ENCODE peak calls at places on chromosomes 7 and 10, in six cellular contexts. One of them, this sample, is unnamed. For H3K9me3, the result is how much of the 10 kb centered on the place peaks cover.

GRCh38 chr10:103273026-103273425 is 3.9 kb upstream of the INA start:
- DNase-seq in CD4-positive, alpha-beta memory T cell: no peak
- DNase-seq in aorta: peak
- DNase-seq in PC-3: peak
- DNase-seq in esophagus squamous epithelium: no peak
- DNase-seq in mammary epithelial cell: peak
- DNase-seq in this sample: no peak

GRCh38 chr10:123808873-123809272 is 82.7 kb downstream of the CPXM2 start:
- DNase-seq in CD4-positive, alpha-beta memory T cell: no peak
- DNase-seq in aorta: no peak
- DNase-seq in PC-3: peak
- DNase-seq in esophagus squamous epithelium: no peak
- DNase-seq in mammary epithelial cell: peak
- DNase-seq in this sample: no peak

GRCh38 chr7:100111914-100112313 is 7.2 kb downstream of the TAF6 start:
- DNase-seq in CD4-positive, alpha-beta memory T cell: no peak
- DNase-seq in aorta: no peak
- DNase-seq in PC-3: no peak
- DNase-seq in esophagus squamous epithelium: no peak
- DNase-seq in mammary epithelial cell: no peak
- DNase-seq in this sample: no peak

GRCh38 chr10:12510566-12510965 is 161.2 kb downstream of the CAMK1D start:
- DNase-seq in CD4-positive, alpha-beta memory T cell: no peak
- DNase-seq in aorta: no peak
- DNase-seq in PC-3: peak
- DNase-seq in esophagus squamous epithelium: no peak
- DNase-seq in mammary epithelial cell: no peak
- DNase-seq in this sample: no peak

GRCh38 chr7:146654048-146654447 is 537.4 kb downstream of the CNTNAP2 start:
- DNase-seq in CD4-positive, alpha-beta memory T cell: no peak
- DNase-seq in aorta: no peak
- DNase-seq in PC-3: no peak
- DNase-seq in esophagus squamous epithelium: no peak
- DNase-seq in mammary epithelial cell: no peak
- DNase-seq in this sample: no peak

GRCh38 chr10:62083868-62084267 is 182.4 kb downstream of the ARID5B start:
- DNase-seq in CD4-positive, alpha-beta memory T cell: no peak
- DNase-seq in aorta: peak
- DNase-seq in PC-3: peak
- DNase-seq in esophagus squamous epithelium: no peak
- DNase-seq in mammary epithelial cell: peak
- DNase-seq in this sample: no peak

GRCh38 chr7:144936314-144936713 is 100.5 kb upstream of the TPK1 start:
- DNase-seq in CD4-positive, alpha-beta memory T cell: no peak
- DNase-seq in aorta: no peak
- DNase-seq in PC-3: no peak
- DNase-seq in esophagus squamous epithelium: no peak
- DNase-seq in mammary epithelial cell: no peak
- DNase-seq in this sample: no peak

GRCh38 chr7:137093198-137093597 is 224.7 kb downstream of the CHRM2 start:
- DNase-seq in CD4-positive, alpha-beta memory T cell: no peak
- DNase-seq in aorta: no peak
- DNase-seq in PC-3: no peak
- DNase-seq in esophagus squamous epithelium: no peak
- DNase-seq in mammary epithelial cell: no peak
- DNase-seq in this sample: no peak

GRCh38 chr10:49396666-49396999 is 744 bp upstream of the DRGX start:
- DNase-seq in CD4-positive, alpha-beta memory T cell: no peak
- DNase-seq in aorta: no peak
- DNase-seq in PC-3: no peak
- DNase-seq in esophagus squamous epithelium: no peak
- DNase-seq in mammary epithelial cell: no peak
- DNase-seq in this sample: no peak

GRCh38 chr10:110862961-110863360 is 8.8 kb upstream of the PDCD4 start:
- DNase-seq in CD4-positive, alpha-beta memory T cell: no peak
- DNase-seq in aorta: no peak
- DNase-seq in PC-3: no peak
- DNase-seq in esophagus squamous epithelium: no peak
- DNase-seq in mammary epithelial cell: no peak
- DNase-seq in this sample: no peak

GRCh38 chr7:71594746-71595145 is 462.8 kb downstream of the GALNT17 start:
- DNase-seq in CD4-positive, alpha-beta memory T cell: no peak
- DNase-seq in aorta: no peak
- DNase-seq in PC-3: no peak
- DNase-seq in esophagus squamous epithelium: no peak
- DNase-seq in mammary epithelial cell: no peak
- DNase-seq in this sample: no peak

GRCh38 chr10:89078729-89079672 is 88.4 kb downstream of the FAS start:
- DNase-seq in CD4-positive, alpha-beta memory T cell: no peak
- DNase-seq in aorta: no peak
- DNase-seq in PC-3: no peak
- DNase-seq in esophagus squamous epithelium: no peak
- DNase-seq in mammary epithelial cell: no peak
- DNase-seq in this sample: no peak

GRCh38 chr10:109919224-109919623 is 4.1 kb downstream of the XPNPEP1 start:
- DNase-seq in CD4-positive, alpha-beta memory T cell: no peak
- DNase-seq in aorta: no peak
- DNase-seq in PC-3: peak
- DNase-seq in esophagus squamous epithelium: no peak
- DNase-seq in mammary epithelial cell: no peak
- DNase-seq in this sample: no peak

GRCh38 chr7:38978474-38978873 is 765 bp downstream of the POU6F2 start:
- DNase-seq in CD4-positive, alpha-beta memory T cell: no peak
- DNase-seq in aorta: no peak
- DNase-seq in PC-3: no peak
- DNase-seq in esophagus squamous epithelium: no peak
- DNase-seq in mammary epithelial cell: no peak
- DNase-seq in this sample: no peak

GRCh38 chr7:20197837-20198236 is 19.3 kb downstream of the MACC1 start:
- DNase-seq in CD4-positive, alpha-beta memory T cell: no peak
- DNase-seq in aorta: no peak
- DNase-seq in PC-3: peak
- DNase-seq in esophagus squamous epithelium: no peak
- DNase-seq in mammary epithelial cell: no peak
- DNase-seq in this sample: no peak

GRCh38 chr7:78141533-78142281 is 343.1 kb downstream of the PHTF2 start:
- DNase-seq in CD4-positive, alpha-beta memory T cell: no peak
- DNase-seq in aorta: no peak
- DNase-seq in PC-3: no peak
- DNase-seq in esophagus squamous epithelium: no peak
- DNase-seq in mammary epithelial cell: no peak
- DNase-seq in this sample: no peak

GRCh38 chr7:38940774-38941173 is 31.8 kb upstream of the VPS41 start:
- DNase-seq in CD4-positive, alpha-beta memory T cell: no peak
- DNase-seq in aorta: no peak
- DNase-seq in PC-3: no peak
- DNase-seq in esophagus squamous epithelium: no peak
- DNase-seq in mammary epithelial cell: no peak
- DNase-seq in this sample: no peak

GRCh38 chr10:73597346-73597745 is 6.2 kb upstream of the USP54 start:
- DNase-seq in CD4-positive, alpha-beta memory T cell: no peak
- DNase-seq in aorta: no peak
- DNase-seq in PC-3: peak
- DNase-seq in esophagus squamous epithelium: no peak
- DNase-seq in mammary epithelial cell: peak
- DNase-seq in this sample: no peak

GRCh38 chr7:100801833-100802568 is 25.3 kb downstream of the EPHB4 start:
- DNase-seq in CD4-positive, alpha-beta memory T cell: no peak
- DNase-seq in aorta: no peak
- DNase-seq in PC-3: peak
- DNase-seq in esophagus squamous epithelium: no peak
- DNase-seq in mammary epithelial cell: peak
- DNase-seq in this sample: no peak

GRCh38 chr7:76282344-76283253 is 19.9 kb upstream of the HSPB1 start:
- DNase-seq in CD4-positive, alpha-beta memory T cell: no peak
- DNase-seq in aorta: peak
- DNase-seq in PC-3: no peak
- DNase-seq in esophagus squamous epithelium: no peak
- DNase-seq in mammary epithelial cell: no peak
- DNase-seq in this sample: peak

GRCh38 chr10:119443970-119444660 is 98.4 kb downstream of the RGS10 start:
- DNase-seq in CD4-positive, alpha-beta memory T cell: no peak
- DNase-seq in aorta: peak
- DNase-seq in PC-3: no peak
- DNase-seq in esophagus squamous epithelium: no peak
- DNase-seq in mammary epithelial cell: no peak
- DNase-seq in this sample: no peak

GRCh38 chr7:151681726-151682125 is 162.0 kb upstream of the RHEB start:
- DNase-seq in CD4-positive, alpha-beta memory T cell: no peak
- DNase-seq in aorta: no peak
- DNase-seq in PC-3: no peak
- DNase-seq in esophagus squamous epithelium: no peak
- DNase-seq in mammary epithelial cell: no peak
- DNase-seq in this sample: no peak

GRCh38 chr7:111499027-111499426 is 63.3 kb downstream of the IMMP2L start:
- DNase-seq in CD4-positive, alpha-beta memory T cell: no peak
- DNase-seq in aorta: no peak
- DNase-seq in PC-3: peak
- DNase-seq in esophagus squamous epithelium: no peak
- DNase-seq in mammary epithelial cell: peak
- DNase-seq in this sample: no peak

GRCh38 chr10:102371295-102371694 is 24.2 kb upstream of the NFKB2 start:
- DNase-seq in CD4-positive, alpha-beta memory T cell: no peak
- DNase-seq in aorta: no peak
- DNase-seq in PC-3: no peak
- DNase-seq in esophagus squamous epithelium: no peak
- DNase-seq in mammary epithelial cell: no peak
- DNase-seq in this sample: no peak

GRCh38 chr10:30352377-30352776 is 3.3 kb upstream of the MTPAP start:
- DNase-seq in CD4-positive, alpha-beta memory T cell: no peak
- DNase-seq in aorta: no peak
- DNase-seq in PC-3: no peak
- DNase-seq in esophagus squamous epithelium: no peak
- DNase-seq in mammary epithelial cell: no peak
- DNase-seq in this sample: no peak

GRCh38 chr7:20441886-20442505 is 111.3 kb downstream of the ITGB8 start:
- DNase-seq in CD4-positive, alpha-beta memory T cell: no peak
- DNase-seq in aorta: no peak
- DNase-seq in PC-3: peak
- DNase-seq in esophagus squamous epithelium: no peak
- DNase-seq in mammary epithelial cell: peak
- DNase-seq in this sample: no peak

GRCh38 chr7:78020131-78020873 is 221.7 kb downstream of the PHTF2 start:
- DNase-seq in CD4-positive, alpha-beta memory T cell: peak
- DNase-seq in aorta: no peak
- DNase-seq in PC-3: peak
- DNase-seq in esophagus squamous epithelium: no peak
- DNase-seq in mammary epithelial cell: peak
- DNase-seq in this sample: no peak

GRCh38 chr10:92846819-92847184 is 1.5 kb upstream of the EXOC6 start:
- DNase-seq in CD4-positive, alpha-beta memory T cell: no peak
- DNase-seq in aorta: no peak
- DNase-seq in PC-3: no peak
- DNase-seq in esophagus squamous epithelium: no peak
- DNase-seq in mammary epithelial cell: no peak
- DNase-seq in this sample: no peak

GRCh38 chr10:101089520-101090299 is 27.9 kb downstream of the KAZALD1 start:
- DNase-seq in CD4-positive, alpha-beta memory T cell: no peak
- DNase-seq in aorta: no peak
- DNase-seq in PC-3: peak
- DNase-seq in esophagus squamous epithelium: no peak
- DNase-seq in mammary epithelial cell: no peak
- DNase-seq in this sample: no peak

GRCh38 chr7:6293202-6293601 is 20.8 kb upstream of the CYTH3 start:
- DNase-seq in CD4-positive, alpha-beta memory T cell: no peak
- DNase-seq in aorta: no peak
- DNase-seq in PC-3: no peak
- DNase-seq in esophagus squamous epithelium: no peak
- DNase-seq in mammary epithelial cell: no peak
- DNase-seq in this sample: no peak
- H3K9me3 ChIP-seq in CD4-positive, alpha-beta memory T cell: under half
- H3K9me3 ChIP-seq in aorta: under half
- H3K9me3 ChIP-seq in PC-3: under half
- H3K9me3 ChIP-seq in esophagus squamous epithelium: under half
- H3K9me3 ChIP-seq in mammary epithelial cell: under half
- H3K9me3 ChIP-seq in this sample: under half

GRCh38 chr7:22348379-22348778 is 8.6 kb downstream of the RAPGEF5 start:
- DNase-seq in CD4-positive, alpha-beta memory T cell: no peak
- DNase-seq in aorta: no peak
- DNase-seq in PC-3: peak
- DNase-seq in esophagus squamous epithelium: no peak
- DNase-seq in mammary epithelial cell: peak
- DNase-seq in this sample: no peak

GRCh38 chr7:22344655-22345054 is 12.3 kb downstream of the RAPGEF5 start:
- DNase-seq in CD4-positive, alpha-beta memory T cell: no peak
- DNase-seq in aorta: no peak
- DNase-seq in PC-3: no peak
- DNase-seq in esophagus squamous epithelium: no peak
- DNase-seq in mammary epithelial cell: no peak
- DNase-seq in this sample: no peak

GRCh38 chr7:22343612-22344011 is 13.3 kb downstream of the RAPGEF5 start:
- DNase-seq in CD4-positive, alpha-beta memory T cell: no peak
- DNase-seq in aorta: no peak
- DNase-seq in PC-3: no peak
- DNase-seq in esophagus squamous epithelium: no peak
- DNase-seq in mammary epithelial cell: no peak
- DNase-seq in this sample: no peak

GRCh38 chr7:22343071-22343470 is 13.9 kb downstream of the RAPGEF5 start:
- DNase-seq in CD4-positive, alpha-beta memory T cell: no peak
- DNase-seq in aorta: no peak
- DNase-seq in PC-3: no peak
- DNase-seq in esophagus squamous epithelium: no peak
- DNase-seq in mammary epithelial cell: no peak
- DNase-seq in this sample: no peak

GRCh38 chr7:22346383-22347107 is 10.4 kb downstream of the RAPGEF5 start:
- DNase-seq in CD4-positive, alpha-beta memory T cell: no peak
- DNase-seq in aorta: no peak
- DNase-seq in PC-3: peak
- DNase-seq in esophagus squamous epithelium: no peak
- DNase-seq in mammary epithelial cell: no peak
- DNase-seq in this sample: no peak
- H3K4me3 ChIP-seq in CD4-positive, alpha-beta memory T cell: no peak
- H3K4me3 ChIP-seq in aorta: no peak
- H3K4me3 ChIP-seq in PC-3: no peak
- H3K4me3 ChIP-seq in esophagus squamous epithelium: no peak
- H3K4me3 ChIP-seq in mammary epithelial cell: no peak
- H3K4me3 ChIP-seq in this sample: no peak

GRCh38 chr7:150449206-150449956 is 1.0 kb upstream of the GIMAP8 start:
- DNase-seq in CD4-positive, alpha-beta memory T cell: no peak
- DNase-seq in aorta: no peak
- DNase-seq in PC-3: no peak
- DNase-seq in esophagus squamous epithelium: no peak
- DNase-seq in mammary epithelial cell: no peak
- DNase-seq in this sample: no peak
- H3K9me3 ChIP-seq in CD4-positive, alpha-beta memory T cell: under half
- H3K9me3 ChIP-seq in aorta: under half
- H3K9me3 ChIP-seq in PC-3: under half
- H3K9me3 ChIP-seq in esophagus squamous epithelium: under half
- H3K9me3 ChIP-seq in mammary epithelial cell: under half
- H3K9me3 ChIP-seq in this sample: under half

DNA sequence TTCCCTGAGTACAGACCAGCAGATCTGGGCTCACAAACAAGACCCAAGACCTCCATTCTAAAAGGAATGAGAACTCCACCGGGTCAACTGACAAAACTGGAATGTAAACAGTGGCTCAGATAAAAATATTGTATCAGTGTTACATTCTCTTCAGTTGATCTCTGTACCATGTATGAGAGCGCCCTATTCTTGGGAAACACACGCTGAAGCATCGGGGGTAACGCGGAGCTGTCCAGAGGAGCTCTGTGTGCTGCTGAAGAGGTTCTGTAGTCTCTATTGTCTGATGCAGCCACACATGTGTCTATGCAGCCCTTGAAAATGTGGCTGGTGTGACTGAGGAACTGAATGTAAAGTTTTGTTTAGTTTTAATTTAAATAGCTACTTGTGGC is 39.7 kb downstream of the HIPK2 start:
- DNase-seq in CD4-positive, alpha-beta memory T cell: no peak
- DNase-seq in aorta: no peak
- DNase-seq in PC-3: no peak
- DNase-seq in esophagus squamous epithelium: no peak
- DNase-seq in mammary epithelial cell: no peak
- DNase-seq in this sample: no peak
- H3K4me3 ChIP-seq in CD4-positive, alpha-beta memory T cell: no peak
- H3K4me3 ChIP-seq in aorta: no peak
- H3K4me3 ChIP-seq in PC-3: no peak
- H3K4me3 ChIP-seq in esophagus squamous epithelium: no peak
- H3K4me3 ChIP-seq in mammary epithelial cell: no peak
- H3K4me3 ChIP-seq in this sample: no peak

This sample was measured in effector memory CD4-positive, alpha-beta T cell.